ENCODE peak calls at places on chromosome 17, in five cellular contexts. K, S, J, L and E are unnamed samples.

GRCh38 chr17:69448431-69449102 is 34.1 kb downstream of the MAP2K6 start:
- DNase-seq in S (no peak), K (no peak), J (no peak), L (no peak), E (peak)

GRCh38 chr17:16353702-16354174 is 469 bp upstream of the CENPV start:
- DNase-seq in K (no peak), S (no peak), J (no peak), L (no peak), E (no peak)

GRCh38 chr17:83189673-83190385 is 110.4 kb downstream of the METRNL start:
- DNase-seq in S (no peak), J (no peak), L (peak), K (no peak), E (peak)

GRCh38 chr17:55341432-55341831 is 76.7 kb downstream of the HLF start:
- DNase-seq in S (no peak), J (peak), L (peak), K (no peak), E (peak)

GRCh38 chr17:58329808-58330543 is 1.4 kb upstream of the TSPOAP1 start:
- DNase-seq in K (no peak), S (no peak), J (no peak), L (no peak), E (no peak)

GRCh38 chr17:30996481-30996880 is 25.6 kb downstream of the RNF135 start:
- DNase-seq in K (no peak), L (no peak), S (no peak), J (no peak), E (no peak)

GRCh38 chr17:20273741-20274500 is 193.4 kb downstream of the LGALS9B start:
- DNase-seq in S (no peak), L (no peak), K (no peak), J (no peak), E (no peak)

GRCh38 chr17:17055286-17056166 is 13.3 kb downstream of the MPRIP start:
- DNase-seq in L (no peak), J (peak), K (peak), S (no peak), E (no peak)

GRCh38 chr17:80922580-80923160 is 69.0 kb upstream of the CHMP6 start:
- DNase-seq in L (no peak), K (no peak), S (no peak), J (no peak), E (no peak)

GRCh38 chr17:57927048-57927723 is 28.0 kb downstream of the CUEDC1 start:
- DNase-seq in S (no peak), J (peak), K (no peak), L (peak), E (peak)

GRCh38 chr17:14203392-14203791 is 33.3 kb downstream of the CDRT15 start:
- DNase-seq in L (no peak), K (no peak), S (no peak), J (no peak), E (peak)

GRCh38 chr17:72400488-72400827 is 279.6 kb downstream of the SOX9 start:
- DNase-seq in K (no peak), S (no peak), L (no peak), J (no peak), E (no peak)

GRCh38 chr17:29764217-29764616 is 141.5 kb upstream of the CORO6 start:
- DNase-seq in J (no peak), K (no peak), L (no peak), S (no peak), E (no peak)
- H3K4me3 ChIP-seq in J (no peak), K (no peak), L (no peak), S (no peak), E (no peak)

GRCh38 chr17:50863931-50864330 is 2.2 kb downstream of the TOB1 start:
- DNase-seq in J (no peak), L (no peak), K (no peak), S (no peak), E (no peak)
- H3K4me3 ChIP-seq in J (peak), L (peak), K (peak), S (peak), E (peak)

DNA sequence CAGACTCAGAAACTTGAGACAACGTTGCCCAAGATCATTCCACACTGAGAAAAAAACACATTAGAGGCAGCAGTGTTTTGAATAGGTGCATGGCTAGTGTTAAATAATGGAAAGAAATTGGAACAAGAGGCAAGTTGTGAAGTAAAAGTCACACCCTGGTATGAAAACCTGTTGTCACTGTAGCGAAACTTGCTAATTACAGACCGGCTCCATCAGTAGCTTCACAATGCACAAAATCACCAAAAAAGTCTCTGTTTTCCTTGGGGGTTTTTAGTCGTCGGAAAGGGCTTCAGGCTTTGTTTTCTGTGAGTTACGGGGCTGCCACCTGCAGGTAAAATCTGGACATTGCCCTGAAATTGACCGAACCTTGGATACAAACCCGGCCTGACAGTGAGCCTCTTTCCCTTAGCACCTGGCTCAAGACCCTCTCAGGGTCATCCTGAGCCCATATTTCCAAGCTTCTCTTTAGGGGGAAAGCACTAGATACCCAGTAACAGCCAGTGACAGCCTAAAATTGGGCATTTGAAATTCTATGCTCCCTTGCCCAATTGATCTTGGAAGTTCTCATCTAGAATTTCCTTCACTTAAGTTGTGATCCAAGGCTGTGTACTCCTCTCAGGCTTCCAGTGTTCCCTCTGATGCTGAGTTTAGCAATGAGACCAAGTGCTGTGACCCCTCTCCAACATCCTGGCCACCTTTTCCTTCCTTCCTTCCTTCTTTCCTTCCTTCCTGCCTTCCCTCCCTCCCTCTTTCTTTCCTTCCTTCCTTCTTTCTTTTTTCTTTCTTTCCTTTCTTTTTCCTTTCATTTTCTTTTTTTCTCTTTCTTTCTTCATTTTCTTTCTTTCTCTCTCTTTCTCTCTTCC is 7.2 kb upstream of the GRB2 start:
- DNase-seq in K (peak), J (peak), L (peak), S (no peak), E (no peak)
- H3K4me3 ChIP-seq in K (peak), J (no peak), L (no peak), S (no peak), E (no peak)

DNA sequence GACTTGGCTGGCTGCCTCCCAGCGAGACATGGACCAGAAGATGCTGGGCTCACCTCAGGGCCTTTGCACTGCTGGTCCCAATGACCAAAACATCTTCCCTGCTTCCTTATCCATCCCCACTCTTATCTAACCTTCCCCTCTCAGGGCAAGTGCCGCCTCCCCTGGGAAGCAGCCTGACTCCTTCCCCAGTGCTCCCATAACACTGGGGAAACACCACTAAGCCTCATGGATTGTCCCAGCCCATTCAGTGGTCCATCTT is 5.6 kb downstream of the TMC6 start:
- DNase-seq in K (no peak), L (no peak), S (no peak), J (no peak), E (no peak)
- H3K4me3 ChIP-seq in K (no peak), L (no peak), S (no peak), J (no peak), E (no peak)

DNA sequence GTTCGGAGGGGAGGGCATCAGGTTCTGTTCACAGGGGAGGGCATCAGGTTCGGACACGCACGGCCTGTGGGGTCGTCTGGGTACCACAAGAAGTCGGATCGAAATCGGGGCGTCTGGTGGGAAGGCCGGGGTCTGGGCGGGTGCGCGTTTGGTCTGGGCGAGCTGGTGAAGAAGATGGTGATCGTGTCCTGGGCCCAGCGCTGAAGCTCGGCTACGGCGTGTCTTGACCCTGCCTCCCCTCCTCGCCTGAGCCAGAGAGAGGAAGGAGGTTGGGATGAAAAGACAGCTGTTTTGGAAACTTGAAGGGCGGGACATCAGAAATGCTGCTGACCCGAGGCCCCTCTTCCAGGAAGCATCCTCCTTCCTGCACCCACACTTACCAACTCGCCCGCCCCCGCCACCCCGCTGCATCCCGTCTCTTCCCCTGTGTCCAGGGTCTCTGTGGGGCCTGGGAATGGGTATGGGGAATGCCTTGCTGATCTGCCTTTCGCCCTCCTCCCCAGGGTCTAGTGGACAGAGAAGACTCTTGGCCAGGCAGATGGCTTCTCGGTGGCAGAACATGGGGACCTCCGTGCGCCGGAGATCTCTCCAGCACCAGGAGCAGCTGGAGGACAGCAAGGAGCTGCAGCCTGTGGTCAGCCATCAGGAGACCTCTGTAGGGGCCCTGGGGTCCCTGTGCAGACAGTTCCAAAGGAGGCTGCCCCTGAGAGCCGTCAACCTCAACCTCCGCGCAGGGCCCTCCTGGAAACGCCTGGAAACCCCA is 499 bp downstream of the PIMREG start:
- DNase-seq in S (no peak), L (no peak), J (no peak), K (no peak), E (no peak)
- H3K4me3 ChIP-seq in S (peak), L (peak), J (peak), K (peak), E (peak)

GRCh38 chr17:47955497-47956461 is 1.9 kb downstream of the PRR15L start:
- DNase-seq in J (peak), L (no peak), K (no peak), S (no peak), E (no peak)

GRCh38 chr17:47957591-47958490 is at the start of gene PRR15L:
- DNase-seq in K (no peak), J (no peak), L (no peak), S (no peak), E (no peak)

GRCh38 chr17:47959825-47960655 is 2.4 kb upstream of the PRR15L start:
- DNase-seq in K (no peak), J (no peak), S (no peak), L (no peak), E (no peak)

GRCh38 chr17:47953945-47954344 is 3.7 kb downstream of the PRR15L start:
- DNase-seq in L (no peak), J (no peak), K (no peak), S (no peak), E (no peak)

GRCh38 chr17:47956818-47957590 is 679 bp downstream of the PRR15L start:
- DNase-seq in S (no peak), L (no peak), K (no peak), J (no peak), E (no peak)
- H3K4me3 ChIP-seq in S (peak), L (no peak), K (peak), J (no peak), E (no peak)

GRCh38 chr17:10025976-10026785 is 121.1 kb upstream of the RCVRN start:
- DNase-seq in J (no peak), K (no peak), L (no peak), S (no peak), E (no peak)
- H3K4me3 ChIP-seq in J (no peak), K (no peak), L (no peak), S (no peak), E (no peak)

GRCh38 chr17:35493040-35493439 is 44.4 kb downstream of the SLFN12L start:
- DNase-seq in J (no peak), L (no peak), S (no peak), K (no peak), E (no peak)

GRCh38 chr17:35489944-35490343 is 41.4 kb upstream of the SLFN13 start:
- DNase-seq in L (no peak), J (no peak), S (no peak), K (no peak), E (no peak)

GRCh38 chr17:35491417-35491816 is 42.9 kb upstream of the SLFN13 start:
- DNase-seq in J (no peak), S (no peak), L (no peak), K (no peak), E (no peak)

GRCh38 chr17:35486920-35487727 is 38.6 kb upstream of the SLFN13 start:
- DNase-seq in K (no peak), S (no peak), J (peak), L (peak), E (peak)
- H3K4me3 ChIP-seq in K (peak), S (peak), J (peak), L (peak), E (peak)

GRCh38 chr17:40286473-40286872 is 1.2 kb upstream of the CDC6 start:
- DNase-seq in K (no peak), J (no peak), S (no peak), L (no peak), E (no peak)

GRCh38 chr17:40284085-40284713 is 3.5 kb upstream of the CDC6 start:
- DNase-seq in S (no peak), J (peak), L (peak), K (no peak), E (peak)

GRCh38 chr17:40287159-40287493 is 553 bp upstream of the CDC6 start:
- DNase-seq in S (no peak), K (no peak), L (no peak), J (no peak), E (no peak)

GRCh38 chr17:40281663-40282062 is 6.0 kb upstream of the CDC6 start:
- DNase-seq in S (no peak), J (no peak), L (no peak), K (no peak), E (no peak)

DNA sequence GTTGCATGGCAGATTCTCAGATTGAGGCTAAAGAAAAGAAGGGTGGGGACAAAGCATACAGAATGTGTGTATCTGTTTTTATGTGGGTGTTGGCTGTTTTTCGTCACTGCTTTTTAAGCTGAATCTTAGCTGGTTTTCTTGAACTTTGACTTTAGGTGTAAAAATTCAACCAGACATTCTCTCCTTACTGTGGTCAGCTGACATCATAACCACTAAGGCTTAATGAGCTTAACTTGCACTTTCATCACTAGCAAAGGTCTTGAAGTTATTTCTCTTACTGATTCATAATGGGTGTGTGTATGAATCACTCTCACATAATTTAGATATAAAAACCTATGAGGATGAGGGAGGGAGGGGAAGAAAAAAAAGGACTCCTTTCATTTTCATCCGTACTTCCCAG is 4.0 kb upstream of the CDC6 start:
- DNase-seq in S (no peak), J (peak), K (peak), L (peak), E (peak)
- H3K4me3 ChIP-seq in S (no peak), J (peak), K (no peak), L (peak), E (peak)